ENCODE peak calls at places on chromosomes 7 and 10, in six cellular contexts. A is fibroblast of pulmonary artery, T is foreskin fibroblast, P is MCF 10A, N is psoas muscle, B is BE2C. Y is an unnamed sample.

GRCh38 chr10:127612-128432 is 7.4 kb upstream of the ZMYND11 start:
- DNase-seq in B (no peak), T (no peak), A (no peak), P (no peak), N (no peak), Y (no peak)

GRCh38 chr10:3028444-3028843 is 38.9 kb upstream of the PFKP start:
- DNase-seq in A (no peak), B (no peak), N (no peak), P (no peak), T (no peak), Y (no peak)

GRCh38 chr7:30260246-30260768 is 24.1 kb upstream of the ZNRF2 start:
- DNase-seq in T (no peak), P (no peak), A (no peak), N (no peak), B (no peak), Y (no peak)

GRCh38 chr7:153657182-153657800 is 394.9 kb upstream of the DPP6 start:
- DNase-seq in A (no peak), P (no peak), N (no peak), B (peak; percentile 40), T (no peak), Y (no peak)

GRCh38 chr7:71131256-71131752 is 640 bp upstream of the GALNT17 start:
- DNase-seq in N (peak; percentile 46), T (peak; percentile 6), P (no peak), B (peak; percentile 50), A (no peak), Y (peak; percentile 81)

GRCh38 chr10:5776881-5777197 is 36.4 kb downstream of the GDI2 start:
- DNase-seq in T (peak; percentile 84), N (no peak), A (peak; percentile 69), B (no peak), P (peak; percentile 38), Y (no peak)

GRCh38 chr10:132652936-132653590 is 115.5 kb downstream of the INPP5A start:
- DNase-seq in B (no peak), N (peak; percentile 10), T (no peak), P (no peak), A (no peak), Y (no peak)

GRCh38 chr7:149300751-149301150 is 38.8 kb downstream of the ZNF783 start:
- DNase-seq in B (no peak), A (no peak), T (peak; percentile 15), P (no peak), N (no peak), Y (no peak)

GRCh38 chr10:104892879-104893278 is 251.8 kb downstream of the SORCS3 start:
- DNase-seq in A (no peak), T (no peak), B (no peak), P (no peak), N (no peak), Y (no peak)

GRCh38 chr7:102433319-102434038 is at the start of gene ORAI2:
- DNase-seq in N (peak; percentile 83), T (peak; percentile 89), B (peak; percentile 91), P (peak; percentile 44), A (peak; percentile 58), Y (peak; percentile 97)

GRCh38 chr10:10803273-10803672 is 214.4 kb upstream of the CELF2 start:
- DNase-seq in P (no peak), N (no peak), B (no peak), A (no peak), T (peak; percentile 81), Y (no peak)

GRCh38 chr7:155257482-155258232 is 40.0 kb upstream of the INSIG1 start:
- DNase-seq in P (peak; percentile 91), N (peak; percentile 83), T (peak; percentile 56), A (peak; percentile 43), B (peak; percentile 83), Y (no peak)

DNA sequence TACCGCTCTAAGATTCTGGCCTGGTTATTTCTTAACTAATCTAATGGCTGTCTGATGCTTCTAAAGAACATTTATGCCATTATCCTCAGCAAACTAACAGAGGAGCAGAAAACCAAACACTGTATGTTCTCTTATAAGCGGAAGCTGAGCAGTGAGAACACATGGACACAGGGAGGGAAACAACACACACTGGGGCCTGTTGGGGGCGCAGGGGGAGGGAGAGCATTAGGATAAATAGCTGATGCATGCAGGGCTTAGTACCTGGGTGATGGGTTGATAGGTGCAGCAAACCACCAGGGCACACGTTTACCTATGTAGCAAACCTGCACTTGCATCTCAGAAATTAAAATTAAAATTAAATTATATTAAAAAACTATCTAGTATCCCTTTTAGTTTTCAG is 853.5 kb downstream of the GATA3 start:
- DNase-seq in B (no peak), P (no peak), T (no peak), N (no peak), A (no peak), Y (no peak)
- TF ChIP-seq CTCF in B (no peak), P (no peak), T (no peak), N (no peak), A (no peak), Y (no peak)

GRCh38 chr10:100872034-100872791 is 40.5 kb upstream of the SLF2 start:
- DNase-seq in N (no peak), A (peak; percentile 38), P (peak; percentile 65), B (peak; percentile 77), T (peak; percentile 48), Y (no peak)
- TF ChIP-seq CTCF in N (peak; percentile 25), A (peak; percentile 62), P (peak; percentile 65), B (peak; percentile 77), T (peak; percentile 48), Y (peak; percentile 37)

DNA sequence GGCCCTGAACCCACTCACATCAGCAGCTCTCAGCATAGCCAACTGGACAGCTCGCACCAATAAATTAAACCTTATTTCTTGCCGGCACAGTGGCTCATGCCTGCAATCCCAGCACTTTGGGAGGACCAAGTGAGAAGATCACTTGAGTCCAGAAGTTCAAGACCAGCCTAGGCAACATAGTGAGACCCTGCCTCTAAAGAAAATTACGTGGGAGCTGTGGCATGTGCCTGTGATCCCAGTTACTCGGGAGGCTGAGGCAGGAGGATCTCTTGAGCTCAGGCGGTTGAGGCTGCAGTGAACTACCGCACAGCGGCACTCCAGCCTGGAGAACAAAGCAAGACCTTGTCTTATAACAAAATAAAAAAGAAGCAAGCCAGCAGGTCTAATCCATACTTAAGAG is 75.7 kb downstream of the SEPTIN14 start:
- DNase-seq in T (no peak), P (no peak), A (no peak), N (no peak), B (no peak), Y (no peak)
- TF ChIP-seq CTCF in T (no peak), P (no peak), A (no peak), N (no peak), B (no peak), Y (no peak)

GRCh38 chr10:11823122-11823988 is at the start of gene PROSER2:
- DNase-seq in P (peak; percentile 74), N (peak; percentile 60), B (no peak), T (peak; percentile 86), A (peak; percentile 66), Y (peak; percentile 43)
- TF ChIP-seq CTCF in P (no peak), N (no peak), B (no peak), T (no peak), A (no peak), Y (no peak)

GRCh38 chr7:47847207-47847606 is 101.1 kb downstream of the PKD1L1 start:
- DNase-seq in T (no peak), N (no peak), B (no peak), P (no peak), A (no peak), Y (no peak)

GRCh38 chr7:47852330-47853245 is 95.7 kb downstream of the PKD1L1 start:
- DNase-seq in P (peak; percentile 18), B (peak; percentile 26), N (no peak), A (peak; percentile 3), T (no peak), Y (no peak)
- TF ChIP-seq CTCF in P (no peak), B (peak; percentile 50), N (no peak), A (peak; percentile 13), T (no peak), Y (no peak)

GRCh38 chr7:11630355-11630754 is 201.6 kb downstream of the THSD7A start:
- DNase-seq in T (no peak), B (no peak), P (no peak), A (no peak), N (no peak), Y (no peak)
- TF ChIP-seq CTCF in T (no peak), B (no peak), P (no peak), A (no peak), N (no peak), Y (no peak)

DNA sequence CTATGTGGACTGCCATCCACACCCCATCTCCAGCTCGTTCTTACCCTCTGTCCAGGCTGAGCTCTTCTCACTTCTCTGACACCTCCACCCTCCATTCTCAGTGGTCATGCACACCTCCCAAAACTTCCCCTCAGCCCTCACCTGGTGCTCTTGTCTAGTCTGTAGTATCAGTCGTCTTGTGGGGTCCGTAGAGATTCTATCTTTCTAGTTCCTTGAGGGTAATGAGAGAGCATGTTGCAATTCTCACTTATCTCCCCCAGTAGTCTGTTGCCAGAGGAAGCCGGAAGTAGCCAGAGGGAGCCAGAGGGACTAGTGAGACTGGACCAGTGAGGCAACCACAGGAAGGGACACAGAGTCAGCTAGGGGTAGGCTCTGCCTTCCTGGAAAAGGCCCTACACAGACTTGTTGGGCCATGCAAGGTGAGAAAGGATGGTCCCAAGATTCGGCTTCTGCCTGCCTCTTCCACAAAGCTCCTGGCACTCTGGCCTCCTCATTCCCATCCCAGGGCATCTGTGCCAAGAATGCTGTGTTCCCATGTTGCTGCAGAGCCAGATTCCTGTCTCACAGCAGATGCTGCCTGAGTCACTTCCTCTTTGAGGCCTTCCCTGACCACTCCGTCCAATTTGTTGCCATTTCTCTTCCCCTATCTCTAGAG is 50.6 kb upstream of the DUSP5 start:
- DNase-seq in T (peak; percentile 94), B (no peak), A (peak; percentile 93), P (peak; percentile 95), N (no peak), Y (no peak)
- TF ChIP-seq CTCF in T (peak; percentile 21), B (peak; percentile 9), A (peak; percentile 50), P (no peak), N (no peak), Y (no peak)

GRCh38 chr7:35021445-35021844 is 15.8 kb downstream of the DPY19L1 start:
- DNase-seq in N (no peak), P (no peak), B (no peak), A (no peak), T (no peak), Y (no peak)
- TF ChIP-seq CTCF in N (no peak), P (no peak), B (no peak), A (no peak), T (no peak), Y (no peak)

GRCh38 chr7:135645296-135645904 is 16.9 kb upstream of the STMP1 start:
- DNase-seq in A (peak; percentile 74), N (no peak), T (peak; percentile 69), P (peak; percentile 57), B (peak; percentile 24), Y (no peak)
- TF ChIP-seq CTCF in A (peak; percentile 78), N (peak; percentile 67), T (peak; percentile 48), P (peak; percentile 46), B (peak; percentile 70), Y (peak; percentile 65)